ENCODE peak calls at places on chromosomes 5 and 9, in five cellular contexts. R is NCI-H1092 treated with DMSO at 0.1 percent for 48 hours; P is ovary; H is CD8-positive, alpha-beta memory T cell; D is erythroblast. B is an unnamed sample.

GRCh38 chr5:26889810-26890209 is 148.6 kb downstream of the CDH9 start:
- DNase-seq in R (peak), P (no peak), H (no peak), D (no peak), B (peak)

GRCh38 chr9:137278913-137279711 is 1.6 kb downstream of the TOR4A start:
- DNase-seq in R (no peak), P (peak), H (no peak), D (no peak), B (no peak)

GRCh38 chr5:180129291-180130190 is 58.0 kb upstream of the RNF130 start:
- DNase-seq in R (no peak), P (no peak), H (no peak), D (no peak), B (no peak)

GRCh38 chr9:89781838-89782237 is 177.0 kb downstream of the GADD45G start:
- DNase-seq in R (no peak), P (no peak), H (no peak), D (no peak), B (no peak)

GRCh38 chr5:179795863-179796833 is 2.4 kb downstream of the LTC4S start:
- DNase-seq in R (peak), P (peak), H (peak), D (peak), B (peak)

GRCh38 chr9:129021091-129021490 is 7.0 kb downstream of the SH3GLB2 start:
- DNase-seq in R (no peak), P (no peak), H (no peak), D (no peak), B (no peak)

GRCh38 chr5:58838732-58839131 is 255.9 kb downstream of the RAB3C start:
- DNase-seq in R (no peak), P (no peak), H (no peak), D (no peak), B (no peak)

GRCh38 chr5:172646716-172647285 is 5.7 kb downstream of the NEURL1B start:
- DNase-seq in R (no peak), P (no peak), H (no peak), D (no peak), B (no peak)

GRCh38 chr5:142246263-142246662 is 78.6 kb downstream of the SPRY4 start:
- DNase-seq in R (no peak), P (no peak), H (no peak), D (no peak), B (no peak)

GRCh38 chr9:83266618-83267543 is 203.9 kb upstream of the RASEF start:
- DNase-seq in R (no peak), P (no peak), H (no peak), D (no peak), B (no peak)